ENCODE peak calls at places on chromosomes 7 and 10, in eight cellular contexts. V is epithelial cell of esophagus, X is mesothelial cell of epicardium, Z is brain microvascular endothelial cell, P is GM23338, B is astrocyte of the cerebellum, L is bronchial epithelial cell, H is BE2C. U is an unnamed sample.

GRCh38 chr10:8296090-8296741 is 241.7 kb downstream of the GATA3 start:
- DNase-seq in V (peak; percentile 16), X (no peak), Z (no peak), P (peak; percentile 61), B (no peak), L (no peak), H (no peak), U (no peak)

GRCh38 chr10:122020202-122020601 is 31.2 kb downstream of the TACC2 start:
- DNase-seq in V (no peak), X (no peak), Z (no peak), P (no peak), B (no peak), L (no peak), H (no peak), U (no peak)

GRCh38 chr10:131179386-131179785 is 132.1 kb downstream of the TCERG1L start:
- DNase-seq in V (no peak), X (peak; percentile 31), Z (no peak), P (no peak), B (no peak), L (no peak), H (no peak), U (no peak)

GRCh38 chr7:34354906-34355305 is 303.1 kb upstream of the NPSR1 start:
- DNase-seq in V (peak; percentile 55), X (no peak), Z (peak; percentile 36), P (no peak), B (peak; percentile 87), L (peak; percentile 47), H (no peak), U (no peak)

GRCh38 chr7:145147865-145148264 is 312.0 kb upstream of the TPK1 start:
- DNase-seq in V (no peak), X (no peak), Z (no peak), P (no peak), B (no peak), L (no peak), H (no peak), U (no peak)

GRCh38 chr7:30752979-30753378 is 1.0 kb downstream of the INMT start:
- DNase-seq in V (no peak), X (no peak), Z (no peak), P (no peak), B (no peak), L (no peak), H (no peak), U (no peak)

GRCh38 chr10:95214793-95215192 is 20.8 kb downstream of the ACSM6 start:
- DNase-seq in V (peak; percentile 80), X (no peak), Z (peak; percentile 49), P (no peak), B (no peak), L (peak; percentile 93), H (no peak), U (no peak)

GRCh38 chr7:35777121-35777520 is 23.7 kb upstream of the SEPTIN7 start:
- DNase-seq in V (no peak), X (no peak), Z (no peak), P (no peak), B (no peak), L (no peak), H (no peak), U (no peak)

GRCh38 chr7:40763319-40764287 is 628.8 kb downstream of the SUGCT start:
- DNase-seq in V (peak; percentile 7), X (no peak), Z (peak; percentile 52), P (no peak), B (no peak), L (no peak), H (no peak), U (no peak)
- TF ChIP-seq CTCF in V (peak; percentile 13), X (no peak), Z (peak; percentile 65), P (peak; percentile 34), B (peak; percentile 34), L (no peak), H (peak; percentile 22), U (no peak)

GRCh38 chr10:77036993-77037734 is 600.4 kb downstream of the KCNMA1 start:
- DNase-seq in V (peak; percentile 53), X (no peak), Z (no peak), P (peak; percentile 86), B (no peak), L (peak; percentile 40), H (peak; percentile 35), U (no peak)
- TF ChIP-seq CTCF in V (peak; percentile 55), X (peak; percentile 68), Z (peak; percentile 80), P (peak; percentile 73), B (peak; percentile 67), L (peak; percentile 54), H (peak; percentile 87), U (no peak)

GRCh38 chr7:107643407-107643806 is 17.2 kb upstream of the SLC26A4 start:
- DNase-seq in V (peak; percentile 40), X (no peak), Z (peak; percentile 79), P (peak; percentile 48), B (peak; percentile 26), L (peak; percentile 49), H (no peak), U (no peak)
- TF ChIP-seq CTCF in V (peak; percentile 22), X (no peak), Z (peak; percentile 70), P (peak; percentile 61), B (peak; percentile 29), L (no peak), H (peak; percentile 30), U (no peak)

DNA sequence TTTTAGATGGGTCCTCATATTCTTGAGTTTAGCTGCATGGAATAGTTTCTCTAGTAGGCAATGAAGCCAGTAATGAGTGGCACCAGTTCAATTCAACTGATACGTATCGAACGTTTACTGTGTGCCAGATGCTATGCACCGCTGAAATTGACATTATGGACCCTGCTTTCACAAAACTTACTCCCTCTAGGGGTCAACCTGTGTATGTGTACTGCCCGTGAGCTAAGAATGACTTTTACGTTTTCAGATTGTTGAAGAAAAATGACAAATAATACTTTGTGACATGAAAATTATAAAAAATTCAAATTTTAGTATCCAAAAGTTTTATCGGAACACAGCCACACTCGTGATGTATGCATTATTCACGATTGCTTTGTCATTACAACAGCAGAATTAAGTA is 95.5 kb downstream of the ZMYND11 start:
- DNase-seq in V (no peak), X (no peak), Z (no peak), P (peak; percentile 61), B (no peak), L (no peak), H (peak; percentile 46), U (no peak)
- TF ChIP-seq CTCF in V (peak; percentile 43), X (peak; percentile 63), Z (peak; percentile 59), P (peak; percentile 63), B (peak; percentile 45), L (peak; percentile 7), H (peak; percentile 84), U (no peak)

GRCh38 chr10:96642530-96642929 is 55.7 kb upstream of the TM9SF3 start:
- DNase-seq in V (no peak), X (no peak), Z (no peak), P (no peak), B (no peak), L (no peak), H (no peak), U (no peak)

GRCh38 chr10:96641896-96642295 is 55.1 kb upstream of the TM9SF3 start:
- DNase-seq in V (no peak), X (no peak), Z (no peak), P (no peak), B (no peak), L (no peak), H (no peak), U (no peak)

GRCh38 chr10:96643920-96644319 is 57.1 kb upstream of the TM9SF3 start:
- DNase-seq in V (no peak), X (no peak), Z (no peak), P (no peak), B (no peak), L (no peak), H (no peak), U (no peak)

GRCh38 chr10:96642973-96643372 is 56.2 kb upstream of the TM9SF3 start:
- DNase-seq in V (peak; percentile 42), X (no peak), Z (peak; percentile 37), P (peak; percentile 85), B (no peak), L (peak; percentile 11), H (peak; percentile 58), U (peak; percentile 54)

GRCh38 chr10:96641396-96641795 is 54.6 kb upstream of the TM9SF3 start:
- DNase-seq in V (no peak), X (no peak), Z (no peak), P (no peak), B (no peak), L (no peak), H (no peak), U (no peak)
- TF ChIP-seq CTCF in V (no peak), X (no peak), Z (no peak), P (no peak), B (no peak), L (no peak), H (no peak), U (no peak)

GRCh38 chr10:70135684-70136083 is 3.1 kb upstream of the AIFM2 start:
- DNase-seq in V (no peak), X (peak; percentile 11), Z (no peak), P (no peak), B (no peak), L (no peak), H (no peak), U (no peak)

GRCh38 chr10:70131560-70131937 is 1.1 kb downstream of the AIFM2 start:
- DNase-seq in V (no peak), X (no peak), Z (no peak), P (no peak), B (no peak), L (no peak), H (no peak), U (no peak)

GRCh38 chr10:70130878-70131559 is 1.6 kb downstream of the AIFM2 start:
- DNase-seq in V (peak; percentile 66), X (no peak), Z (peak; percentile 14), P (no peak), B (peak; percentile 16), L (peak; percentile 55), H (no peak), U (no peak)

GRCh38 chr10:70135046-70135445 is 2.4 kb upstream of the AIFM2 start:
- DNase-seq in V (no peak), X (no peak), Z (no peak), P (no peak), B (no peak), L (no peak), H (no peak), U (no peak)

GRCh38 chr10:70132098-70133029 is at the start of gene AIFM2:
- DNase-seq in V (peak; percentile 66), X (peak; percentile 68), Z (peak; percentile 40), P (peak; percentile 91), B (no peak), L (peak; percentile 47), H (peak; percentile 73), U (peak; percentile 66)
- TF ChIP-seq CTCF in V (no peak), X (no peak), Z (no peak), P (no peak), B (no peak), L (peak; percentile 17), H (no peak), U (no peak)

DNA sequence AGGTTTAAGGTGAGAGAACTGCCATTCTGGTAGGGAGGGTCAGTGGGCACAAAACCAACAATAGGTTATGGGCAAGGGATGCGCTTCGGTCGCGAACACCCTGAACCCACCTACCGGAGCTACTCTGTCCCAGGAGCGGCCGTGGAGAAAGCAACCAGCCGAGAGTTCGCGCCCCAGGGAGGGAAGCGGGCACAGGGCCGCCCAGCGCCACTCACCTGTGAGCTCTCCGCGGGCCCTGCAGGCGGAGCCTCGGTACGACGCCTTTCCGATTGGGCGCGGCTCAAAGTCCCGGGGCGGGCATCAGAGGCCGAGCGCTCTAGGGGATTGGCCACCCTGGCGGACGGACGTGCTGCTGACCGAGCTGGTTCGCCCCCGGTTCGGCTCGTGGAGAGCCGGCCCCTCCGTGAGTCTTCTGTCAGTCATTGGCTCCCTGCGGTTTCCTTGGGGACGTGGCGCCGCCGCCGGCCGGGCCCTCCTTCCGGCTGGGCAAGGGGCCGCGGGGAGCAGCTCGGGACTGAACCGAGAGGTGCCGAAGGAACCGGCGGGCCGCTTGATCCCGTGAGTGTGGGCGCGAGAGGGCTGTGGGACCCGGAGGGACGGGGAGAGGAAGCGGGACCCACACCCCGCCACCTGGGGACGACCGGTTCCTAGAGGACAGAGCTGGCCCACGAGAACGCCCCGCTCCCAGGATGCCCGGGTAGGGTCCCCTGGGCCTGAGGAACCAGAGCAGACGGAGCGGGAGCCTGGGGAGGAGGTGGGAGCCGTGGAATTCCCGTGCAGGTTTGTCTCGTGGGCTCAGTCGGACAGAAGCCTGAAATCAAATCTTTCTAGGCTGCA is at the start of gene ENTPD7:
- DNase-seq in V (peak; percentile 99), X (peak; percentile 95), Z (peak; percentile 96), P (peak; percentile 99), B (peak; percentile 87), L (peak; percentile 95), H (peak; percentile 95), U (peak; percentile 74)
- TF ChIP-seq CTCF in V (peak; percentile 30), X (peak; percentile 51), Z (peak; percentile 37), P (no peak), B (peak; percentile 24), L (peak; percentile 36), H (peak; percentile 1), U (no peak)

U was measured in omental fat pad.